ENCODE peak calls at places on chromosomes 5 and 9, in five cellular contexts. L is PC-3, H is left ventricle myocardium inferior, G is breast epithelium, U is cardiac fibroblast. X is an unnamed sample.
A peak's percentile ranks its signal among the peaks of the same experiment; 100 is the strongest.

GRCh38 chr5:157870837-157871834 is 12.2 kb upstream of the CLINT1 start:
- DNase-seq in L (peak; percentile 75), H (no peak), G (no peak), U (peak; percentile 86), X (no peak)

GRCh38 chr9:22395585-22396205 is 50.9 kb upstream of the DMRTA1 start:
- DNase-seq in L (peak; percentile 83), H (no peak), G (no peak), U (peak; percentile 45), X (no peak)

GRCh38 chr9:73183917-73184861 is 32.5 kb downstream of the ANXA1 start:
- DNase-seq in L (peak; percentile 60), H (no peak), G (no peak), U (peak; percentile 75), X (no peak)

GRCh38 chr5:120254385-120254784 is 209.7 kb upstream of the PRR16 start:
- DNase-seq in L (peak; percentile 36), H (no peak), G (no peak), U (peak; percentile 11), X (no peak)

GRCh38 chr5:148733601-148734438 is 79.5 kb upstream of the HTR4 start:
- DNase-seq in L (peak; percentile 99), H (peak; percentile 52), G (peak; percentile 71), U (peak; percentile 90), X (peak; percentile 50)

GRCh38 chr5:155905359-155905758 is 421.6 kb upstream of the SGCD start:
- DNase-seq in L (no peak), H (no peak), G (no peak), U (no peak), X (no peak)

GRCh38 chr5:109038209-109038840 is 290.6 kb downstream of the FER start:
- DNase-seq in L (peak; percentile 62), H (no peak), G (no peak), U (peak; percentile 64), X (no peak)

GRCh38 chr9:126114850-126115460 is 211.7 kb upstream of the MVB12B start:
- DNase-seq in L (no peak), H (no peak), G (no peak), U (no peak), X (no peak)

GRCh38 chr9:5185220-5185840 is at the start of gene INSL6:
- DNase-seq in L (no peak), H (no peak), G (no peak), U (no peak), X (no peak)

GRCh38 chr5:147508711-147509040 is 1.2 kb downstream of the DPYSL3 start:
- DNase-seq in L (no peak), H (no peak), G (no peak), U (no peak), X (no peak)

GRCh38 chr5:125140855-125141254 is 394.4 kb upstream of the ZNF608 start:
- DNase-seq in L (peak; percentile 5), H (no peak), G (no peak), U (peak; percentile 95), X (no peak)

GRCh38 chr5:132836852-132837251 is 6.4 kb upstream of the SHROOM1 start:
- DNase-seq in L (no peak), H (no peak), G (no peak), U (no peak), X (no peak)

GRCh38 chr5:23412011-23412410 is 95.4 kb upstream of the PRDM9 start:
- DNase-seq in L (peak; percentile 90), H (no peak), G (no peak), U (peak; percentile 13), X (no peak)

GRCh38 chr5:28748446-28748845 is 1710.1 kb upstream of the CDH9 start:
- DNase-seq in L (no peak), H (no peak), G (no peak), U (no peak), X (no peak)

GRCh38 chr5:160119905-160120266 is 636 bp upstream of the PWWP2A start:
- DNase-seq in L (no peak), H (no peak), G (no peak), U (no peak), X (no peak)

GRCh38 chr5:179610109-179610902 is 13.2 kb downstream of the HNRNPH1 start:
- DNase-seq in L (no peak), H (peak; percentile 33), G (no peak), U (no peak), X (no peak)

GRCh38 chr5:172533399-172534228 is 79.3 kb upstream of the SH3PXD2B start:
- DNase-seq in L (no peak), H (no peak), G (no peak), U (no peak), X (no peak)

GRCh38 chr5:9817819-9818218 is 187.7 kb upstream of the TAS2R1 start:
- DNase-seq in L (no peak), H (no peak), G (no peak), U (no peak), X (no peak)
- TF ChIP-seq CTCF in L (no peak), H (no peak), G (no peak), U (no peak), X (no peak)

GRCh38 chr5:181042722-181043121 is 2.7 kb downstream of the BTNL9 start:
- DNase-seq in L (no peak), H (no peak), G (no peak), U (no peak), X (no peak)

GRCh38 chr5:181044093-181044599 is 4.1 kb downstream of the BTNL9 start:
- DNase-seq in L (no peak), H (no peak), G (no peak), U (no peak), X (no peak)

GRCh38 chr5:181044662-181045305 is 4.7 kb downstream of the BTNL9 start:
- DNase-seq in L (no peak), H (peak; percentile 53), G (no peak), U (peak; percentile 49), X (no peak)

GRCh38 chr5:181042036-181042435 is 2.0 kb downstream of the BTNL9 start:
- DNase-seq in L (no peak), H (no peak), G (no peak), U (no peak), X (no peak)

DNA sequence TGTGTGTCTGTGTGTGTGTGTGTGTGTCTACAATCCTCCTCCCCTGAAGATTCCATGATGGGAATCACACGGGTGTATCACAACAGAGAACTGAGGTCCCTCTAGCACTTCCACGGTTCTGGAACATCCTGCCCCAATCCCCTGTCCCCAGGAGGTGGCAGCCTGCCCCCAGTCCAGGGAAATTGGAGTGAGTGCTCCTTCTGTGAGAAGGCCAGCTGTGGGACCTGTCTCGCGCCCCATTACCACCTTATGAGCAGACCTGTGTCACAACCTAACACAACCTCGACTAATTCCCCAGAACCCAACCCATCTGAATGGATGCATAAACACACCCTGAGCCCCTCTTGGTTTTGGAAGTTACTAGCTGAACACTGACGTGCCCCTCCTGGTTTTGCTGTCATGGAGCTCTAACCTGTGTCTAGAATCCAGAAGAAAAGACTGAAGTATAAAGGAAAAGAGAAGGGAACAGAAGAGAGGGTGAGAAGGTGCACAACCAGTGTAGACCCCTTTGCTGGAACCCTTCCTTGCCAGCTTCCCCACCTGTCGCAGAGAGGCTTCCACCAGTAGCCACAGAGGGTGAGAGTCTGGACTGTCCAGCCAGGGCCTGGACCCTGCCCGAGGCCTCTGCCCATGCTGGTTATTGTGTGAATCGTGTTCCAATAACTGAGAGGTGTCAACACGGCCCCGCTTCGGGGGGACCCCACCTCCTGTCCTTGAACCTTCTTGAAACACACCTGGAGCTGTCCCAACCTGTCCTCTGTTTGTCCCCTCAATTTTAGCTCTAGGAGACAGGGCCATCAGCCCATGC is 3.4 kb downstream of the BTNL9 start:
- DNase-seq in L (peak; percentile 49), H (no peak), G (no peak), U (no peak), X (no peak)
- TF ChIP-seq CTCF in L (peak; percentile 59), H (peak; percentile 41), G (no peak), U (peak; percentile 11), X (no peak)

DNA sequence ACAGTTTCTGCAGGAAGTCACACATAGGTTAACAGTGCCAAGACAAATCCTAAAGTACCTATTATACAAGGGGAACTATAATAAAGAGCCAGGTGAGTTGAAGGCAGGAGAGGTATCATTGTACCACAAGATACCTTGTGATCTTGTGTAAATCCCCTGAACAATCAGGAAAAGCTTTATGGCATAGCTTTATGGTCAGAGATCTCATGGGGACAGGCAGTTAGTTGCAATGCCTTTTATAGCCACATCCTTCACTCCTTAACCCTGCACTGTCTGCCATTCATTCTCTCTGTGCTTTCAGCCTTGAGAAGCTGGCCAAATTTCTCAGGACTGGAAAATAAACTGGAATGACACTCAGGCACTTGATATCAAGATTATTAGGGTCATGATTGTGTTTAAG is 97.0 kb downstream of the GHR start:
- DNase-seq in L (no peak), H (no peak), G (no peak), U (no peak), X (no peak)
- TF ChIP-seq CTCF in L (no peak), H (no peak), G (no peak), U (no peak), X (no peak)

GRCh38 chr9:85713897-85714296 is 27.9 kb downstream of the AGTPBP1 start:
- DNase-seq in L (no peak), H (no peak), G (no peak), U (no peak), X (no peak)

GRCh38 chr9:85717220-85717619 is 24.5 kb downstream of the AGTPBP1 start:
- DNase-seq in L (no peak), H (no peak), G (no peak), U (no peak), X (no peak)

GRCh38 chr9:85715587-85715986 is 26.2 kb downstream of the AGTPBP1 start:
- DNase-seq in L (no peak), H (no peak), G (no peak), U (no peak), X (no peak)

DNA sequence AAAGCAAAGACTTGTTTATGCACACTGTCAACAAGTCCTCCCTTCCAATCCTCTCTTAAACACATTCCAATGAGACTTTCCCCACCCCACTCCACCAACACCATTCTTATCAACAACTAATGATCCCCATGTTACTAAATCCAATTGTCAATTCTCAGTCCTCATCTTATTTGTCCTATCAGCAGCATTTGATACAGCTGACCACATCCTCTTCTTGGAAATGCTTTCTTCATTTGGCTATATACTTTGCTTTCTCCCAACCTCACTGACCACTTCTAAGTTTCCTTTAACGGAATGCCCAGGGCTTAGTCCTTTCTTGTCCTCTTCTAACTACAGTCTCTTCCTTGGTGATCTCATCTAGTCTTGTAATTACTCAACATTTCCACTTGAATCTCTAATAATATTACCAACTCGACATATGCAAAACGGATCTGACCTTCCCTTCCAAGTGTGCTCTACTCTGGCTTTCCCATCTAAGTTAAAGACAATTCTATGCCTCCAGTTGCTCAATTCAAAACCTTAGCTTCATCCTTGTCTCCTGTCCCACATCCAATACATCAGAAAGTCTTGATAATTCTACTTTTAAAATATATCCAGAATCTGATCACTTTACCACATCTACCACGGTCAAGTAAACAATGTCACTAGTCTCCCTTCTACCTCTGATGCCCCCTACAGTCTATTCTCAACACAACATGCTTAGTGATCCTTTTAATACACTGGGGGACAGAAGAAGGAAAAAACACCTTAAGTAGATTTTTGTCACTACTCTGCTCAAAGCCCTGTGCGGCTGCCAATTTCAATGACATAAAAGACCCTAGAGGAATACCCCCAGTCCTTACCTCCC is 25.5 kb downstream of the AGTPBP1 start:
- DNase-seq in L (peak; percentile 2), H (no peak), G (no peak), U (no peak), X (no peak)
- TF ChIP-seq CTCF in L (no peak), H (peak; percentile 9), G (no peak), U (peak; percentile 7), X (no peak)